ENCODE peak calls at places on chromosomes 6 and 20, in five cellular contexts. R is T follicular helper cell, W is T-helper 22 cell, X is T-cell, J is mammary epithelial cell. F is an unnamed sample.

GRCh38 chr6:13761361-13762036 is 49.9 kb upstream of the RANBP9 start:
- DNase-seq in R (no peak), J (peak; percentile 28), X (no peak), W (no peak), F (no peak)

GRCh38 chr6:125078602-125079321 is 74.8 kb upstream of the TPD52L1 start:
- DNase-seq in W (no peak), J (no peak), X (no peak), R (no peak), F (no peak)

GRCh38 chr6:2848851-2849250 is 7.2 kb upstream of the SERPINB1 start:
- DNase-seq in R (peak; percentile 60), J (no peak), W (peak; percentile 56), X (peak; percentile 70), F (no peak)

GRCh38 chr6:160347259-160348208 is 644 bp upstream of the SLC22A3 start:
- DNase-seq in J (no peak), W (no peak), R (no peak), X (no peak), F (no peak)

GRCh38 chr6:169487579-169488205 is 214.1 kb downstream of the WDR27 start:
- DNase-seq in W (no peak), X (no peak), R (no peak), J (no peak), F (peak; percentile 25)

GRCh38 chr6:156593127-156593526 is 184.1 kb upstream of the ARID1B start:
- DNase-seq in J (no peak), X (no peak), W (no peak), R (no peak), F (no peak)

GRCh38 chr6:52310932-52311331 is 26.4 kb upstream of the MCM3 start:
- DNase-seq in R (no peak), J (no peak), X (no peak), W (no peak), F (no peak)

GRCh38 chr6:46421239-46421638 is 70.0 kb downstream of the RCAN2 start:
- DNase-seq in W (no peak), J (no peak), X (no peak), R (no peak), F (no peak)

GRCh38 chr6:139256087-139256486 is 35.7 kb downstream of the TXLNB start:
- DNase-seq in J (no peak), W (no peak), X (no peak), R (no peak), F (no peak)

GRCh38 chr20:40564997-40565680 is 123.9 kb downstream of the MAFB start:
- DNase-seq in W (no peak), X (no peak), J (peak; percentile 85), R (no peak), F (no peak)

GRCh38 chr6:90621581-90621980 is 34.7 kb upstream of the MAP3K7 start:
- DNase-seq in R (no peak), X (no peak), W (no peak), J (no peak), F (no peak)

GRCh38 chr20:1205802-1206201 is 2.5 kb downstream of the C20orf202 start:
- DNase-seq in X (no peak), W (no peak), J (no peak), R (no peak), F (no peak)

GRCh38 chr20:59269396-59270025 is 30.9 kb upstream of the EDN3 start:
- DNase-seq in R (no peak), J (no peak), W (no peak), X (no peak), F (no peak)

GRCh38 chr6:162358625-162359024 is 368.9 kb downstream of the PRKN start:
- DNase-seq in J (no peak), W (no peak), X (no peak), R (no peak), F (no peak)

GRCh38 chr6:107186047-107186446 is 70.7 kb upstream of the BEND3 start:
- DNase-seq in W (no peak), X (no peak), J (no peak), R (no peak), F (no peak)

GRCh38 chr20:39823239-39823638 is 861.1 kb downstream of the DHX35 start:
- DNase-seq in W (no peak), X (no peak), R (no peak), J (peak; percentile 44), F (no peak)

GRCh38 chr6:35047265-35048011 is 93.7 kb downstream of the TCP11 start:
- DNase-seq in X (no peak), J (no peak), R (no peak), W (no peak), F (no peak)

GRCh38 chr6:158768396-158768795 is 50.8 kb downstream of the EZR start:
- DNase-seq in J (no peak), R (no peak), W (no peak), X (no peak), F (no peak)

GRCh38 chr6:168193816-168194701 is 115.0 kb upstream of the FRMD1 start:
- DNase-seq in R (no peak), J (no peak), W (no peak), X (no peak), F (no peak)

GRCh38 chr20:50731930-50732690 is 730 bp downstream of the PARD6B start:
- DNase-seq in X (no peak), R (no peak), W (no peak), J (peak; percentile 39), F (peak; percentile 62)

GRCh38 chr6:63317641-63318040 is 2.1 kb downstream of the LGSN start:
- DNase-seq in R (no peak), J (no peak), W (no peak), X (no peak), F (no peak)

GRCh38 chr20:34794006-34794585 is 31.4 kb downstream of the NCOA6 start:
- DNase-seq in W (no peak), X (no peak), J (no peak), R (no peak), F (no peak)

GRCh38 chr6:139765825-139766285 is 391.4 kb upstream of the CITED2 start:
- DNase-seq in X (no peak), R (no peak), W (no peak), J (peak; percentile 36), F (peak; percentile 51)

GRCh38 chr6:30891450-30891723 is 7.1 kb downstream of the DDR1 start:
- DNase-seq in W (no peak), J (no peak), X (no peak), R (no peak), F (no peak)

GRCh38 chr6:111938710-111939109 is 65.5 kb upstream of the FYN start:
- DNase-seq in W (no peak), X (no peak), J (peak; percentile 75), R (no peak), F (peak; percentile 81)

GRCh38 chr6:11467364-11467763 is 70.2 kb upstream of the TMEM170B start:
- DNase-seq in X (no peak), W (no peak), J (no peak), R (no peak), F (no peak)

GRCh38 chr20:38927902-38928578 is 1.8 kb downstream of the FAM83D start:
- DNase-seq in X (no peak), J (peak; percentile 46), W (no peak), R (no peak), F (no peak)

GRCh38 chr6:116556065-116556464 is 2.5 kb downstream of the CALHM4 start:
- DNase-seq in J (no peak), W (no peak), X (no peak), R (no peak), F (no peak)

GRCh38 chr20:54061106-54061881 is 9.1 kb downstream of the BCAS1 start:
- DNase-seq in W (no peak), R (no peak), J (peak; percentile 64), X (no peak), F (no peak)

F was measured in NCI-H146.